ENCODE peak calls at places on chromosomes 5 and 9, in eight cellular contexts. E is stimulated activated CD4-positive, alpha-beta T cell treated with anti-CD3 and anti-CD28 coated beads, Interleukin-4, amount 100 ng/mL, for 1 hour; W is left kidney; J is AG08396; R is NB4; A is GM04503; T is choroid plexus epithelial cell; H is activated T-cell treated with anti-CD3 and anti-CD28 coated beads, Interleukin-2, amount 50 U/mL, for 72 hours. M is an unnamed sample.

GRCh38 chr9:68836788-68837187 is 131.7 kb downstream of the PIP5K1B start:
- DNase-seq in E (no peak), W (no peak), J (no peak), R (no peak), A (no peak), T (no peak), H (no peak), M (no peak)

GRCh38 chr5:168346417-168346816 is 55.0 kb downstream of the WWC1 start:
- DNase-seq in E (no peak), W (peak; percentile 88), J (no peak), R (no peak), A (no peak), T (no peak), H (no peak), M (no peak)

GRCh38 chr9:7173139-7173538 is 415.4 kb downstream of the KDM4C start:
- DNase-seq in E (no peak), W (no peak), J (no peak), R (no peak), A (no peak), T (no peak), H (no peak), M (no peak)

GRCh38 chr9:122029898-122030297 is 63.2 kb downstream of the TTLL11 start:
- DNase-seq in E (no peak), W (no peak), J (no peak), R (peak; percentile 13), A (no peak), T (no peak), H (no peak), M (no peak)

GRCh38 chr9:31588010-31588409 is 796.4 kb upstream of the ACO1 start:
- DNase-seq in E (no peak), W (no peak), J (no peak), R (no peak), A (no peak), T (no peak), H (no peak), M (no peak)

GRCh38 chr9:29325855-29326254 is 1752.6 kb upstream of the C9orf72 start:
- DNase-seq in E (no peak), W (peak; percentile 67), J (no peak), R (no peak), A (no peak), T (no peak), H (no peak), M (no peak)

GRCh38 chr5:132774406-132774805 is 2.6 kb downstream of the SEPTIN8 start:
- DNase-seq in E (no peak), W (no peak), J (no peak), R (no peak), A (no peak), T (no peak), H (no peak), M (no peak)

GRCh38 chr5:53027913-53028312 is 38.8 kb downstream of the ITGA2 start:
- DNase-seq in E (no peak), W (no peak), J (no peak), R (no peak), A (no peak), T (peak; percentile 66), H (no peak), M (peak; percentile 66)

GRCh38 chr5:139856694-139857093 is 61.1 kb downstream of the PSD2 start:
- DNase-seq in E (no peak), W (peak; percentile 39), J (no peak), R (no peak), A (no peak), T (no peak), H (no peak), M (no peak)

GRCh38 chr5:52822437-52822836 is 34.7 kb downstream of the ITGA1 start:
- DNase-seq in E (no peak), W (peak; percentile 58), J (no peak), R (no peak), A (no peak), T (no peak), H (no peak), M (no peak)

GRCh38 chr5:59517926-59518585 is 375.5 kb downstream of the PDE4D start:
- DNase-seq in E (no peak), W (no peak), J (peak; percentile 10), R (no peak), A (peak; percentile 38), T (peak; percentile 72), H (no peak), M (peak; percentile 72)

GRCh38 chr5:86797677-86798076 is 179.9 kb downstream of the COX7C start:
- DNase-seq in E (no peak), W (no peak), J (no peak), R (no peak), A (no peak), T (no peak), H (no peak), M (no peak)

GRCh38 chr5:9381464-9381863 is 164.4 kb downstream of the SEMA5A start:
- DNase-seq in E (no peak), W (no peak), J (no peak), R (no peak), A (no peak), T (no peak), H (no peak), M (no peak)

GRCh38 chr5:115179959-115180709 is 10.4 kb upstream of the TRIM36 start:
- DNase-seq in E (peak; percentile 36), W (peak; percentile 87), J (peak; percentile 42), R (peak; percentile 79), A (no peak), T (peak; percentile 17), H (peak; percentile 42), M (no peak)

GRCh38 chr9:101093620-101094019 is 65.1 kb downstream of the PLPPR1 start:
- DNase-seq in E (no peak), W (peak; percentile 3), J (no peak), R (no peak), A (no peak), T (no peak), H (no peak), M (no peak)

GRCh38 chr9:84937086-84937670 is 267.6 kb downstream of the NTRK2 start:
- DNase-seq in E (no peak), W (no peak), J (no peak), R (no peak), A (no peak), T (no peak), H (no peak), M (no peak)

GRCh38 chr5:149198148-149198547 is 56.9 kb downstream of the ABLIM3 start:
- DNase-seq in E (no peak), W (no peak), J (no peak), R (no peak), A (no peak), T (no peak), H (no peak), M (no peak)

GRCh38 chr9:135126480-135127187 is 39.2 kb downstream of the OLFM1 start:
- DNase-seq in E (no peak), W (no peak), J (no peak), R (no peak), A (no peak), T (no peak), H (no peak), M (no peak)

GRCh38 chr5:37552770-37553719 is 173.9 kb downstream of the WDR70 start:
- DNase-seq in E (no peak), W (peak; percentile 6), J (peak; percentile 17), R (peak; percentile 21), A (no peak), T (peak; percentile 97), H (no peak), M (no peak)

GRCh38 chr9:108443741-108444140 is 412.0 kb downstream of the ACTL7B start:
- DNase-seq in E (no peak), W (no peak), J (peak; percentile 25), R (no peak), A (peak; percentile 47), T (peak; percentile 69), H (no peak), M (peak; percentile 70)

GRCh38 chr5:116524051-116524450 is 50.6 kb downstream of the SEMA6A start:
- DNase-seq in E (no peak), W (no peak), J (no peak), R (no peak), A (no peak), T (no peak), H (no peak), M (no peak)

GRCh38 chr5:39260095-39260494 is 40.7 kb upstream of the FYB1 start:
- DNase-seq in E (no peak), W (no peak), J (no peak), R (no peak), A (no peak), T (no peak), H (no peak), M (no peak)

GRCh38 chr5:13708906-13709305 is 235.6 kb downstream of the DNAH5 start:
- DNase-seq in E (no peak), W (no peak), J (no peak), R (no peak), A (no peak), T (no peak), H (no peak), M (no peak)

GRCh38 chr5:140342287-140342686 is 4.1 kb downstream of the HBEGF start:
- DNase-seq in E (no peak), W (peak; percentile 23), J (no peak), R (peak; percentile 95), A (no peak), T (no peak), H (peak; percentile 37), M (no peak)

GRCh38 chr5:127878174-127878750 is 175.1 kb downstream of the CCDC192 start:
- DNase-seq in E (no peak), W (peak; percentile 57), J (peak; percentile 40), R (peak; percentile 38), A (no peak), T (peak; percentile 76), H (peak; percentile 16), M (peak; percentile 54)

M was measured in HFFc6.